ENCODE peak calls at places on chromosomes 1 and 21, in five cellular contexts. R is sigmoid colon, H is breast epithelium, M is SJCRH30, N is fibroblast of lung. O is an unnamed sample.
A peak's percentile ranks its signal among the peaks of the same experiment; 100 is the strongest.

GRCh38 chr1:223820976-223821375 is 24.8 kb downstream of the TP53BP2 start:
- DNase-seq in R (no peak), H (no peak), M (no peak), N (no peak), O (no peak)

GRCh38 chr21:35219291-35219690 is 170.2 kb upstream of the RUNX1 start:
- DNase-seq in R (no peak), H (no peak), M (no peak), N (no peak), O (no peak)

GRCh38 chr1:229905031-229905545 is 161.9 kb upstream of the GALNT2 start:
- DNase-seq in R (no peak), H (no peak), M (no peak), N (no peak), O (no peak)

GRCh38 chr1:7315946-7316345 is 455.1 kb upstream of the VAMP3 start:
- DNase-seq in R (no peak), H (peak; percentile 4), M (no peak), N (no peak), O (no peak)

GRCh38 chr1:210447456-210448057 is 118.9 kb downstream of the HHAT start:
- DNase-seq in R (no peak), H (no peak), M (no peak), N (no peak), O (no peak)

GRCh38 chr21:39103689-39104088 is 79.6 kb downstream of the PSMG1 start:
- DNase-seq in R (peak; percentile 67), H (no peak), M (no peak), N (peak; percentile 72), O (no peak)

GRCh38 chr1:77095231-77095630 is 124.0 kb downstream of the PIGK start:
- DNase-seq in R (no peak), H (no peak), M (peak; percentile 40), N (no peak), O (no peak)

GRCh38 chr1:203338335-203339036 is 12.4 kb downstream of the FMOD start:
- DNase-seq in R (peak; percentile 81), H (peak; percentile 62), M (peak; percentile 88), N (peak; percentile 75), O (peak; percentile 80)

GRCh38 chr1:59699227-59699847 is 115.4 kb upstream of the HOOK1 start:
- DNase-seq in R (no peak), H (no peak), M (peak; percentile 90), N (peak; percentile 69), O (no peak)

GRCh38 chr21:39979321-39979720 is 112.1 kb downstream of the PCP4 start:
- DNase-seq in R (no peak), H (no peak), M (no peak), N (no peak), O (no peak)

GRCh38 chr1:233485385-233485784 is 128.5 kb upstream of the KCNK1 start:
- DNase-seq in R (no peak), H (no peak), M (no peak), N (no peak), O (no peak)

GRCh38 chr1:223487514-223488259 is 94.5 kb downstream of the CCDC185 start:
- DNase-seq in R (no peak), H (no peak), M (no peak), N (no peak), O (no peak)

GRCh38 chr1:205088341-205088740 is 4.1 kb upstream of the TMEM81 start:
- DNase-seq in R (no peak), H (no peak), M (no peak), N (no peak), O (no peak)

GRCh38 chr1:218224101-218224500 is 61.0 kb upstream of the RRP15 start:
- DNase-seq in R (no peak), H (no peak), M (no peak), N (no peak), O (no peak)

GRCh38 chr21:24115141-24115540 is 1492.1 kb downstream of the MRPL39 start:
- DNase-seq in R (no peak), H (no peak), M (no peak), N (no peak), O (no peak)

GRCh38 chr1:205258313-205259176 is 30.8 kb downstream of the TMCC2 start:
- DNase-seq in R (no peak), H (no peak), M (peak; percentile 60), N (peak; percentile 26), O (no peak)

GRCh38 chr1:87436534-87436933 is 107.9 kb downstream of the LMO4 start:
- DNase-seq in R (no peak), H (no peak), M (no peak), N (no peak), O (no peak)

GRCh38 chr1:35558374-35559316 is 1.0 kb downstream of the NCDN start:
- DNase-seq in R (no peak), H (no peak), M (peak; percentile 62), N (no peak), O (peak; percentile 26)

GRCh38 chr1:52955129-52955970 is 28.3 kb downstream of the SCP2 start:
- DNase-seq in R (no peak), H (no peak), M (peak; percentile 86), N (peak; percentile 67), O (no peak)

GRCh38 chr1:172820759-172821158 is 161.9 kb downstream of the FASLG start:
- DNase-seq in R (no peak), H (no peak), M (no peak), N (no peak), O (no peak)

GRCh38 chr21:43020771-43021170 is 46.4 kb downstream of the PKNOX1 start:
- DNase-seq in R (no peak), H (no peak), M (no peak), N (no peak), O (no peak)

GRCh38 chr21:43018519-43018918 is 44.2 kb downstream of the PKNOX1 start:
- DNase-seq in R (no peak), H (no peak), M (no peak), N (no peak), O (no peak)

GRCh38 chr21:43020177-43020576 is 45.8 kb downstream of the PKNOX1 start:
- DNase-seq in R (no peak), H (no peak), M (no peak), N (no peak), O (no peak)

GRCh38 chr21:43015906-43016540 is 41.7 kb downstream of the PKNOX1 start:
- DNase-seq in R (no peak), H (no peak), M (no peak), N (no peak), O (no peak)

GRCh38 chr21:43016728-43017127 is 42.4 kb downstream of the PKNOX1 start:
- DNase-seq in R (no peak), H (no peak), M (no peak), N (no peak), O (no peak)
- H3K27ac ChIP-seq in R (no peak overlapping the region), H (no peak overlapping the region), M (no peak overlapping the region), N (no peak overlapping the region), O (no peak overlapping the region)

GRCh38 chr1:235971571-235972315 is 93.1 kb downstream of the NID1 start:
- DNase-seq in R (peak; percentile 98), H (peak; percentile 89), M (peak; percentile 97), N (peak; percentile 96), O (peak; percentile 84)

GRCh38 chr1:235972316-235973090 is 92.4 kb downstream of the NID1 start:
- DNase-seq in R (peak; percentile 48), H (no peak), M (no peak), N (peak; percentile 78), O (no peak)

GRCh38 chr1:235971020-235971419 is 93.9 kb downstream of the NID1 start:
- DNase-seq in R (peak; percentile 54), H (no peak), M (no peak), N (no peak), O (no peak)

GRCh38 chr1:235979716-235980338 is 85.1 kb downstream of the NID1 start:
- DNase-seq in R (no peak), H (no peak), M (no peak), N (no peak), O (no peak)

DNA sequence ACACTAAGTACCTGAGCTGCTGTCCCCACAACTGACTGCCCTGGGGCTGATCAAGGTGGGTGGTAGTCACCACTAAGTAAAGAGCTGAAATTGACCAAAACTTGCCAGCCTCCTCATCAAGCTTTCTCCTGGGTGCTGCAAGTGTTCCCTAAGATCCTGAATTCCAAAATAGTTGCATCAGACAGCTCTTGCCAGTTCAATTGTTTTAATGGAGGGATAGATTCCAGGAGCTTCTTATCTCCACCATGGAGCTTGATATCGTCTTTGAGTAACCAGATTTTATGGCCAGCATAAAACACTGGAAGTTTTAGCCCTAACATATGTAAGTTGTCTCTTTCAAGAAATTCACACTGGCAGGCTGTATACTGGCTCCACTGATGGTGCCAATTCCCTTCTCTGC is 90.3 kb downstream of the NID1 start:
- DNase-seq in R (peak; percentile 40), H (no peak), M (no peak), N (no peak), O (no peak)
- H3K27ac ChIP-seq in R (peak overlapping the region; percentile 12), H (peak overlapping the region; percentile 21), M (no peak overlapping the region), N (no peak overlapping the region), O (no peak overlapping the region)

DNA sequence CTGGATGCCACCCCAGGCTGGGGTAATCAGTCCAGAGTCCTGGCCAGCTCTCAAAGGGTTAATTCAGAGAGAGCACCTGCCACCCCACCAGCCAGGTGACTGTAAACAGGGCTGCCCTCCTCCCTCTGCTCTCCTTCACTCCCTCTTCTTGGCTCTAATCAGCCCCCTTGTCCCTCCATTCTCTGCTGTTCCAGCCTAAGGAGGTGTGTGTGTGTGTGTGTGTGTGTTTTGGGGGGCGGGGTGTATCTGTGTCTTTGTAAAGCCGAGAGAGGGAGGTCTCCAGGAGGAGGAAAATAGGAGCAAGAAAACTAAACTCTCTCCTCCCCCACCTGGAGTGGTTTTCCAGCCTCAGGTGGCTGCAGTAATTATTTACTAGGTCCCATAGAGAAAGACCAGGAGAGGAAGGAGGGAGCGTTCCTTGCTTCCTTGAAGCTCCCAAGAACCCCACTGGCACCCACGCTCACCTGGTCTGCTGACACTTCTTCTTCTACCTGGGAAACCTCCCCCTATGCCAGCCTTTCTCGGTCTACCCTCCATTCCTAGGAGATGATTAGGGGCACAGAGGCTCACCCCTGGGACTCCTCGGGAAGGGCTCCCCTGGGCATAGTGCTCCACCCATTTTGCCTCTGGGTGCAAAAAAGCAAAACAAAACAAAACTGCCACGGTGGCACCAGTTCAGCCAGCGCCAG is 12.8 kb downstream of the TRIM46 start:
- DNase-seq in R (peak; percentile 40), H (no peak), M (no peak), N (no peak), O (peak; percentile 17)
- H3K27ac ChIP-seq in R (no peak overlapping the region), H (peak overlapping the region; percentile 87), M (no peak overlapping the region), N (no peak overlapping the region), O (no peak overlapping the region)

GRCh38 chr1:94884101-94884875 is 42.6 kb downstream of the CNN3 start:
- DNase-seq in R (no peak), H (peak; percentile 80), M (peak; percentile 60), N (peak; percentile 67), O (no peak)

GRCh38 chr1:94887603-94888171 is 39.2 kb downstream of the CNN3 start:
- DNase-seq in R (no peak), H (no peak), M (no peak), N (no peak), O (no peak)

GRCh38 chr1:94886361-94886760 is 40.5 kb downstream of the CNN3 start:
- DNase-seq in R (no peak), H (no peak), M (no peak), N (no peak), O (no peak)

GRCh38 chr1:94888201-94888600 is 38.7 kb downstream of the CNN3 start:
- DNase-seq in R (no peak), H (no peak), M (no peak), N (no peak), O (no peak)

GRCh38 chr1:94883688-94884087 is 43.2 kb downstream of the CNN3 start:
- DNase-seq in R (no peak), H (peak; percentile 38), M (peak; percentile 41), N (peak; percentile 78), O (no peak)
- H3K27ac ChIP-seq in R (peak overlapping the region; percentile 81), H (peak overlapping the region; percentile 90), M (no peak overlapping the region), N (peak overlapping the region; percentile 93), O (peak overlapping the region; percentile 51)